ENCODE peak calls at places on chromosomes 3 and 15, in five cellular contexts. U is A673, G is choroid plexus epithelial cell, L is IMR-90, Z is left lung. B is an unnamed sample.

GRCh38 chr3:9717563-9717962 is 13.9 kb downstream of the CPNE9 start:
- DNase-seq in Z (no peak), L (no peak), U (no peak), G (no peak), B (no peak)

GRCh38 chr3:182364723-182365650 is 428.3 kb upstream of the ATP11B start:
- DNase-seq in Z (no peak), L (no peak), U (peak; percentile 96), G (no peak), B (no peak)

GRCh38 chr15:56775632-56776031 is 42.3 kb upstream of the ZNF280D start:
- DNase-seq in Z (no peak), G (no peak), L (no peak), U (no peak), B (no peak)

GRCh38 chr3:60081381-60082095 is 1031.7 kb upstream of the CFAP20DC start:
- DNase-seq in Z (no peak), G (no peak), L (no peak), U (no peak), B (no peak)

GRCh38 chr15:41498657-41499056 is 5.0 kb downstream of the ITPKA start:
- DNase-seq in U (no peak), L (no peak), Z (no peak), G (no peak), B (no peak)

GRCh38 chr15:86183765-86184491 is 104.3 kb downstream of the AGBL1 start:
- DNase-seq in G (no peak), L (no peak), U (no peak), Z (no peak), B (no peak)

GRCh38 chr3:126127904-126128303 is 44.0 kb upstream of the SLC41A3 start:
- DNase-seq in Z (no peak), G (no peak), L (no peak), U (no peak), B (no peak)

GRCh38 chr15:89926158-89926557 is 13.4 kb upstream of the ARPIN start:
- DNase-seq in Z (no peak), L (no peak), G (no peak), U (no peak), B (no peak)

GRCh38 chr15:93019091-93019490 is 69.9 kb downstream of the RGMA start:
- DNase-seq in G (no peak), U (no peak), Z (no peak), L (no peak), B (no peak)

GRCh38 chr15:57706405-57707209 is at the start of gene POLR2M:
- DNase-seq in L (peak; percentile 100), U (peak; percentile 98), Z (peak; percentile 94), G (peak; percentile 99), B (peak; percentile 97)

GRCh38 chr3:129936757-129937156 is 37.8 kb upstream of the TRH start:
- DNase-seq in L (peak; percentile 28), Z (no peak), U (peak; percentile 68), G (peak; percentile 82), B (no peak)

GRCh38 chr3:61919371-61919770 is 358.0 kb downstream of the PTPRG start:
- DNase-seq in Z (no peak), L (no peak), G (no peak), U (no peak), B (no peak)

GRCh38 chr3:1987983-1988382 is 110.7 kb upstream of the CNTN4 start:
- DNase-seq in L (no peak), Z (no peak), G (peak; percentile 1), U (no peak), B (no peak)

GRCh38 chr3:16101295-16102186 is 72.9 kb upstream of the GALNT15 start:
- DNase-seq in Z (no peak), L (peak; percentile 59), G (no peak), U (no peak), B (no peak)

GRCh38 chr3:111636506-111636905 is 41.4 kb upstream of the ZBED2 start:
- DNase-seq in G (peak; percentile 34), U (no peak), L (peak; percentile 33), Z (no peak), B (no peak)

GRCh38 chr15:61171190-61171589 is 57.9 kb downstream of the RORA start:
- DNase-seq in L (no peak), G (no peak), U (no peak), Z (no peak), B (no peak)

GRCh38 chr3:185502987-185503386 is 4.2 kb upstream of the TMEM41A start:
- DNase-seq in G (no peak), Z (no peak), L (no peak), U (no peak), B (no peak)

GRCh38 chr15:93974804-93975481 is 256.4 kb upstream of the MCTP2 start:
- DNase-seq in U (peak; percentile 58), L (peak; percentile 5), G (peak; percentile 45), Z (no peak), B (no peak)

GRCh38 chr3:15051531-15051930 is 13.6 kb downstream of the MRPS25 start:
- DNase-seq in Z (no peak), L (peak; percentile 20), U (peak; percentile 67), G (peak; percentile 70), B (no peak)

GRCh38 chr15:71080166-71080565 is 35.1 kb upstream of the THSD4 start:
- DNase-seq in G (no peak), U (no peak), L (no peak), Z (no peak), B (no peak)

GRCh38 chr3:172751188-172751571 is 654 bp downstream of the ECT2 start:
- DNase-seq in U (peak; percentile 21), L (peak; percentile 12), G (peak; percentile 35), Z (no peak), B (no peak)

GRCh38 chr3:185701891-185702563 is 115.9 kb downstream of the SENP2 start:
- DNase-seq in G (no peak), Z (no peak), L (no peak), U (no peak), B (no peak)

GRCh38 chr3:172387728-172388127 is 60.5 kb downstream of the GHSR start:
- DNase-seq in G (no peak), L (no peak), Z (no peak), U (no peak), B (no peak)

DNA sequence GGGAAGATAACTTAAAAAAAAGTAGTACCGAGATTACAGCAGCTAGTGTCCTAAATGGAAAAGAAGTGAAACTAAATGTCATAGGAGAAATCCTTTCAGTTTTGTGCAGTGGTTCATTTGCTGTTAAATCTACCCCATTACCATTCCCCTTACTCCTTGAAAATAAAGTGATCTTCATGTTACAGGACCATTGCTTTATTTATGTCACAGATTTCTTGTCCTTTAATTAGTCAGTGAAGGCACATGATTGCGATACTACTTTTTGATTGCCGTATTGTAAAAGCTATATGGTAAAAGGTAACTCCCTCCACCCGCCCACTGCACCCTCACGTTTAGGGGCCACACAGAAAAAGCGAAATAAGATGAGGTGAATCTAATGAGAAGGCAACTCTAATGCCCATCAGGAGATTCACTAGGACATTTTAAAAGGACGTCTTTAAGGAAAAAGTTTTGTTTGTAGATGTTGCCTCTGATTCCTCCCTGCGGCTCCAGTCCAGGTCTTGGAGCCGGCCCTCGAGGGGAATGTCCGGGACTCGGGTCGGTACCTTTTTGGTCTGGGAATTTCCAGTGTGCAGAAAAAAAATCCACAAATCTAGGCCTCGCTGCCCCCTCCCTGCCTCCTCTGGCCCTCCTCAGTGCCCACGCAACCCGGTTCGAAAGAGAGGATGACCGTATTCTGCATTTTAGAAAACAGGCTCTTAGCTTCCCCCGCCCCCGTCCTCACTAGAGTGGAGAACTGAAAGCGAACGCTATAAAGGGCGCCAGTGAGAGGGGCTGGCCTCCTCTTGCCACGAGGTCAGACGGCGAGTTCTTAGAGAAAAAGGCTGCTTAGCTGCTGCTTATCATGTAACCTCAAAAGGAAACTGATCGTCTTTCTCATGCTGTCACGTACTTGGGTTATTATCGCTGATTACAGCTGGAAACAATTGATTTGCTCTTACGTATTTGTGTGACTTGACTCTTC is 21.8 kb upstream of the NFKBIZ start:
- DNase-seq in Z (peak; percentile 87), G (peak; percentile 88), L (peak; percentile 84), U (peak; percentile 73), B (no peak)
- H3K4me3 ChIP-seq in Z (peak overlapping the region; percentile 49), G (peak overlapping the region; percentile 68), L (peak overlapping the region; percentile 51), U (peak overlapping the region; percentile 60), B (peak overlapping the region; percentile 57)

DNA sequence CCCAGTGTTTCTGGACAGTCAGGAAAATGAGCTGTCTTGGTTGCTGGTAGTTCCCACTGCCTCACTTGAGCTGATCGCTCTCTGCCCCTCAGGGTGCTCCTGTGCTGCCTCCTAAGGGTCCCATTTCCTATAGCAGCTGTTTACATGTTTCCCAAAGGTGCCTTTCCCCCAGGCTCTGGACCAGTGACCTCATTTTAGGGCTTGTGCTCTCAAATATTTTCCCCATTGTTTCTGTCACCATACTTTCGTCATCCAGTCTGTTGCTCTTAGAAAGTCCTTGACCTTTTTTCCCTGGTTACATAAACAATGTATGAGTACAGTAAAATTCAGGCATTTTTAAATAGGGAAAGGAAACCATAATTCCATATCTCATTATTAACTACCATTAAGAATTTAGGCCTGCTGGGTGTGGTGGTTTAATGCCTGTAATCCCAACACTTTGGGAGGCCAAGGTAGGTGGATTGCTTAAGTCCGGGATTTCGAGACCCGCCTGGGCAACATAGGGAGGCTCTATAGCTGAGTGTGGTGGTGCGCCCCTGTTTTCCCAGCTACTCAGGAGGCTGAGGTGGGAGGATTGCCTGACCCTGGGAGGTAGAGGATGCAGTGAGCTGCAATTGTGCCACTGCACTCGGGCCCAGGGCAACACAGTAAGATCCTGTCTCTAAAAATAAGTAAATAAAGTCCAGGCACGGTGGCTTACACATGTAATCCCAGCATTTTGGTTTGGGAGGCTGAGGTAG is 11.7 kb downstream of the RAD54L2 start:
- DNase-seq in G (no peak), Z (no peak), L (no peak), U (no peak), B (no peak)
- TF ChIP-seq CTCF in G (no peak), Z (no peak), L (no peak), U (no peak), B (no peak)

DNA sequence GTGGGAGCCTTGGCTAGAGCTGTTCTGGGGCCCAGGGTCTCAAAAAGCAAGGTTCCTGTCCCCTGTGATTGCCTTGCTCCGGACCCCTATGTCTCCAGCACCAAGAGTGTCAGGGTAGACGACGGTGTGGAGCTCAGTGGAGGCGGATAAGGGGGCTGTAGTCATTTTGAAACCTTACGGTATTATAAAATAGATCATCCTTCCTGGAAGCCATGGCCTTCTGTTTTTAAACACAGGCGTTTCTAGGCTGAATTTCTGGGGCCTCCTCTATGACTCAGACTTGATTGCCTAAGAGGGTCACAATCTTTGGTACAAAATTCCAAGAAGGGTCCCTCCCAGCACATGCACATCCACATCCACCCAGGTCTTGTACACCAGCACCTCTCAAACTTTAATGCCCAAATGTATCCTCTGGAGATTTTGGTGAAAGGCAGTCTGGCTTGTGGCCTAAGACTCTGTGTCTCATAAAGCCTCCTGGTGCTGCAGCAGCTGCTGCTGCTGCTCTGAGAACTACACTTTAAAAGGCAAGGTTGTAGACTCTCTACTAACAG is 70.5 kb upstream of the XCR1 start:
- DNase-seq in L (peak; percentile 31), Z (no peak), G (peak; percentile 82), U (no peak), B (no peak)
- H3K4me3 ChIP-seq in L (no peak overlapping the region), Z (no peak overlapping the region), G (no peak overlapping the region), U (no peak overlapping the region), B (no peak overlapping the region)

DNA sequence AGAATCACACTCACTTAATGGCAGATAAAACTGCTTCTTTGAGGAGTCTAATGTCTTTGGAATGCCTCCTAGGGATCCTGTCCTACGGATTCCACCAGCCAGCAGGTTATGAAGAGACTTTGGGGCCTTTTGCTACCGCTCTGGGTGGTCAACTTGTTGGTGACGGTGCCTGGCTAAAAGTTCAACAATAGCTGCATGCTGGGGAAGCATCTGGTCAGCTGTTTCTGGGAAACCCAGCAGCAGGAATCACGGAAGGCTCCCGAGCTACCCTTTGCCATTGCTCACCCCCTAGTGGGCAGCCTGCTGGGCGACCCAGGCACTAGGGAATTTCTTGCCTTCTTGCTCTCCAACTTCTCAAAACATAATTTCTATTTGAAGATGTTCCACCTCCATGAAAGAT is 263.3 kb downstream of the NEK10 start:
- DNase-seq in G (peak; percentile 15), U (no peak), L (no peak), Z (no peak), B (no peak)
- TF ChIP-seq CTCF in G (peak; percentile 36), U (peak; percentile 17), L (peak; percentile 18), Z (no peak), B (peak; percentile 63)

GRCh38 chr15:82159922-82160321 is 102.6 kb downstream of the EFL1 start:
- DNase-seq in G (peak; percentile 89), L (peak; percentile 100), Z (no peak), U (no peak), B (no peak)
- H3K4me3 ChIP-seq in G (no peak overlapping the region), L (no peak overlapping the region), Z (no peak overlapping the region), U (no peak overlapping the region), B (no peak overlapping the region)

B was measured in LNCaP clone FGC.